ENCODE peak calls at places on chromosome 18, in six cellular contexts. F is stimulated activated CD4-positive, alpha-beta T cell treated with anti-CD3 and anti-CD28 coated beads, Interleukin-12 subunit alpha, Interleukin-12 subunit beta, amount 100 ng/mL, for 4 hours; N is body of pancreas; K is left ventricle myocardium superior; X is NCI-H774; P is germinal center. Z is an unnamed sample.

GRCh38 chr18:42030586-42031182 is 75.7 kb downstream of the PIK3C3 start:
- DNase-seq in K (no peak), N (no peak), F (no peak), P (peak; percentile 21), X (no peak), Z (peak; percentile 13)

GRCh38 chr18:23609390-23610008 is 23.2 kb upstream of the NPC1 start:
- DNase-seq in K (no peak), N (no peak), P (no peak), X (no peak), F (no peak), Z (no peak)

GRCh38 chr18:10965104-10965503 is 184.3 kb downstream of the PIEZO2 start:
- DNase-seq in N (no peak), P (no peak), K (no peak), X (no peak), F (no peak), Z (no peak)

GRCh38 chr18:71743634-71744033 is 800.5 kb downstream of the CBLN2 start:
- DNase-seq in F (no peak), P (no peak), K (no peak), X (no peak), N (no peak), Z (no peak)

GRCh38 chr18:34115409-34116081 is 109.2 kb downstream of the NOL4 start:
- DNase-seq in K (no peak), X (no peak), N (no peak), F (no peak), P (no peak), Z (no peak)

GRCh38 chr18:2629003-2629402 is 26.5 kb upstream of the SMCHD1 start:
- DNase-seq in P (no peak), N (no peak), X (no peak), F (no peak), K (no peak), Z (no peak)

GRCh38 chr18:43061816-43062215 is 53.7 kb downstream of the RIT2 start:
- DNase-seq in K (no peak), F (no peak), X (no peak), N (no peak), P (no peak), Z (no peak)

GRCh38 chr18:49920731-49921130 is 107.4 kb upstream of the ACAA2 start:
- DNase-seq in K (no peak), F (no peak), N (no peak), X (no peak), P (no peak), Z (no peak)

GRCh38 chr18:64100136-64100922 is 48.6 kb downstream of the LINC00305 start:
- DNase-seq in X (no peak), F (no peak), K (no peak), P (no peak), N (no peak), Z (no peak)

GRCh38 chr18:40293311-40293710 is 1661.7 kb upstream of the PIK3C3 start:
- DNase-seq in X (no peak), K (no peak), N (no peak), F (no peak), P (no peak), Z (no peak)

GRCh38 chr18:55002261-55002660 is 43.0 kb upstream of the CCDC68 start:
- DNase-seq in X (no peak), N (no peak), F (no peak), K (no peak), P (no peak), Z (no peak)

GRCh38 chr18:50659091-50660003 is 99.5 kb downstream of the MAPK4 start:
- DNase-seq in K (no peak), X (no peak), P (no peak), F (no peak), N (no peak), Z (peak; percentile 16)

GRCh38 chr18:79784965-79785770 is 12.6 kb upstream of the KCNG2 start:
- DNase-seq in F (no peak), N (no peak), K (no peak), X (no peak), P (no peak), Z (no peak)

GRCh38 chr18:68916734-68917133 is 118.9 kb downstream of the CCDC102B start:
- DNase-seq in F (no peak), K (no peak), P (no peak), N (no peak), X (no peak), Z (no peak)

GRCh38 chr18:57737661-57738060 is 65.5 kb downstream of the ATP8B1 start:
- DNase-seq in N (peak; percentile 69), K (peak; percentile 67), F (no peak), P (no peak), X (no peak), Z (peak; percentile 60)

GRCh38 chr18:39173022-39173421 is 1607.4 kb upstream of the CELF4 start:
- DNase-seq in F (no peak), N (no peak), X (peak; percentile 45), K (no peak), P (no peak), Z (no peak)

Z was measured in A549.